ENCODE peak calls at places on chromosomes 12 and 14, in ten cellular contexts. A is AG09309; T is mucosa of descending colon; J is CD8-positive, alpha-beta T cell; M is cardiac fibroblast; Q is astrocyte of the spinal cord; U is HL-60; E is spleen; X is fibroblast of lung; R is GM06990. W is an unnamed sample.

GRCh38 chr12:49428652-49429549 is 61.6 kb downstream of the SPATS2 start:
- DNase-seq in X (peak; percentile 83), A (peak; percentile 44), J (no peak), E (no peak), T (no peak), R (peak; percentile 34), Q (peak; percentile 74), M (peak; percentile 79), U (peak; percentile 15), W (peak; percentile 45)

GRCh38 chr12:75315518-75315917 is 14.6 kb downstream of the CAPS2 start:
- DNase-seq in T (no peak), E (no peak), U (no peak), M (peak; percentile 71), X (peak; percentile 82), Q (peak; percentile 41), J (no peak), A (peak; percentile 34), R (no peak), W (no peak)

GRCh38 chr12:48000878-48001321 is 3.4 kb downstream of the COL2A1 start:
- DNase-seq in T (no peak), U (no peak), E (peak; percentile 56), X (peak; percentile 66), Q (peak; percentile 58), A (peak; percentile 16), R (no peak), M (peak; percentile 84), J (no peak), W (no peak)

GRCh38 chr12:6165418-6165817 is 34.8 kb upstream of the CD9 start:
- DNase-seq in J (no peak), A (peak; percentile 44), E (no peak), T (no peak), Q (no peak), R (no peak), U (no peak), M (no peak), X (peak; percentile 62), W (no peak)

GRCh38 chr14:24259282-24260025 is 3.5 kb downstream of the TGM1 start:
- DNase-seq in R (no peak), Q (peak; percentile 17), U (no peak), T (peak; percentile 18), J (no peak), A (no peak), E (peak; percentile 50), M (peak; percentile 38), X (peak; percentile 68), W (no peak)

GRCh38 chr14:92581966-92582566 is 68.5 kb downstream of the RIN3 start:
- DNase-seq in M (no peak), J (no peak), E (peak; percentile 29), A (no peak), X (no peak), Q (no peak), R (no peak), U (no peak), T (no peak), W (no peak)

GRCh38 chr14:56322531-56322930 is 204.3 kb downstream of the PELI2 start:
- DNase-seq in X (no peak), R (no peak), T (no peak), E (no peak), U (no peak), J (no peak), M (no peak), Q (no peak), A (no peak), W (no peak)

GRCh38 chr14:96624661-96625435 is 122.7 kb downstream of the PAPOLA start:
- DNase-seq in A (no peak), E (peak; percentile 64), J (no peak), Q (no peak), R (no peak), T (no peak), U (no peak), X (no peak), M (no peak), W (no peak)

GRCh38 chr14:95334044-95334443 is 14.3 kb upstream of the CLMN start:
- DNase-seq in M (no peak), U (no peak), T (no peak), J (no peak), X (no peak), A (no peak), Q (no peak), E (no peak), R (no peak), W (no peak)

GRCh38 chr12:1977109-1977508 is 27.1 kb downstream of the DCP1B start:
- DNase-seq in X (no peak), J (no peak), T (no peak), M (no peak), A (no peak), Q (no peak), E (no peak), U (no peak), R (no peak), W (no peak)

GRCh38 chr14:72582582-72582981 is 311.3 kb downstream of the DPF3 start:
- DNase-seq in U (no peak), E (no peak), J (no peak), X (no peak), Q (no peak), M (no peak), R (no peak), T (no peak), A (no peak), W (no peak)

GRCh38 chr12:10717410-10717809 is 5.7 kb downstream of the YBX3 start:
- DNase-seq in M (no peak), J (no peak), T (no peak), E (no peak), Q (peak; percentile 44), R (no peak), A (no peak), X (peak; percentile 51), U (no peak), W (no peak)

GRCh38 chr14:66444271-66444987 is 41.7 kb upstream of the CCDC196 start:
- DNase-seq in U (no peak), Q (no peak), T (no peak), A (no peak), X (no peak), J (no peak), R (no peak), M (peak; percentile 9), E (no peak), W (no peak)

GRCh38 chr12:71840226-71840847 is 778 bp downstream of the TBC1D15 start:
- DNase-seq in E (no peak), R (no peak), U (no peak), J (no peak), T (no peak), Q (peak; percentile 72), X (peak; percentile 73), A (peak; percentile 25), M (peak; percentile 86), W (no peak)

GRCh38 chr12:139585-139984 is 73.0 kb downstream of the IQSEC3 start:
- DNase-seq in J (no peak), M (no peak), R (no peak), T (no peak), Q (no peak), A (no peak), E (no peak), U (no peak), X (no peak), W (no peak)
- H3K4me3 ChIP-seq in J (peak overlapping the region; percentile 41), M (no peak overlapping the region), R (no peak overlapping the region), T (no peak overlapping the region), Q (no peak overlapping the region), A (no peak overlapping the region), E (no peak overlapping the region), U (no peak overlapping the region), X (no peak overlapping the region), W (no peak overlapping the region)

GRCh38 chr12:66352197-66352596 is 49.9 kb downstream of the HELB start:
- DNase-seq in Q (no peak), M (peak; percentile 33), R (no peak), U (peak; percentile 80), T (peak; percentile 32), J (no peak), E (no peak), A (no peak), X (peak; percentile 4), W (peak; percentile 10)
- TF ChIP-seq CTCF in Q (peak; percentile 51), M (peak; percentile 31), R (peak; percentile 49), U (peak; percentile 48), T (no peak), J (no peak), E (no peak), A (peak; percentile 46), X (peak; percentile 24), W (peak; percentile 59)

DNA sequence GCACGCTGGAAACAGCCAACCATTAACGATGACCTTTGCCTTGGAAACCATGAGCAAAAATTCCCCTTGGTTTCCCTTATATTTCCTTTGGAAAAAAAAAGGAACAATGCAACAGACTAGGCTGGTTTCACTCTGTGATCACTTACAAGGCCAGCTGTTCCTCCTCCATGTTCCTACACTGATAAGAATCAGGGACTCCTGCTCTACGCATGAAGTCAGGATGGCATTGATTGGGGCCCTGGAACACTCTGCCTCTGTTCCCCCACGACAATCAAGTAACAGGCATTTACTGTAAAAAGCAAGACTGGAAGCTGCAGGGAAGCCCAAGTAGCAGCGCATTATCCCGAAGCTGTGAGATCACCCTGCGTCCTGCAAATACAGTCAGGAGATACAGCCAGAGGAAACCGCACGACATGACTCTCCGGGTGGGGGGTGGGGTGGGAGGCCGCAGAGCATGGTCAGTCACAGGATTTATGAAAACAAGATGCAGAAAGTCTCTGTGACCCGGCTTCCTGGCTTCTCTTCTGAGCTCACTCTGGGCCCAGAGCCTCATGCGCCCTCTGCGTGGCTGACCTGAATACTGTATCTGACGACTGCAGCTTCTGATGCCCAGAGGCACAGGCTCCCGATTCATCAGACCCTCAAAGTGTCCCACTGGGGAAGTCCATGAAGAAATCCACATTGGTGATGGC is 31.1 kb downstream of the SSH1 start:
- DNase-seq in Q (peak; percentile 99), J (no peak), R (peak; percentile 51), E (peak; percentile 82), A (peak; percentile 95), M (peak; percentile 97), U (peak; percentile 17), T (no peak), X (peak; percentile 98), W (no peak)
- H3K4me3 ChIP-seq in Q (peak overlapping the region; percentile 20), J (no peak overlapping the region), R (no peak overlapping the region), E (peak overlapping the region; percentile 35), A (peak overlapping the region; percentile 3), M (peak overlapping the region; percentile 31), U (no peak overlapping the region), T (no peak overlapping the region), X (peak overlapping the region; percentile 31), W (no peak overlapping the region)

GRCh38 chr14:61643546-61643945 is 51.8 kb upstream of the HIF1A start:
- DNase-seq in A (no peak), J (no peak), U (no peak), E (no peak), R (no peak), X (peak; percentile 63), Q (no peak), T (no peak), M (peak; percentile 60), W (no peak)

GRCh38 chr14:61644185-61644584 is 51.1 kb upstream of the HIF1A start:
- DNase-seq in Q (no peak), M (no peak), A (no peak), R (no peak), J (no peak), U (no peak), E (no peak), T (no peak), X (no peak), W (no peak)

GRCh38 chr14:61646366-61647101 is 48.8 kb upstream of the HIF1A start:
- DNase-seq in T (no peak), A (no peak), Q (no peak), E (no peak), R (no peak), M (peak; percentile 52), U (no peak), X (no peak), J (no peak), W (no peak)

GRCh38 chr14:61644834-61645233 is 50.5 kb upstream of the HIF1A start:
- DNase-seq in A (no peak), U (no peak), J (no peak), T (no peak), E (no peak), M (no peak), Q (no peak), X (peak; percentile 21), R (no peak), W (no peak)

GRCh38 chr14:61645247-61645646 is 50.1 kb upstream of the HIF1A start:
- DNase-seq in X (no peak), J (no peak), U (no peak), R (no peak), E (no peak), A (no peak), Q (no peak), M (no peak), T (no peak), W (no peak)
- TF ChIP-seq CTCF in X (no peak), J (no peak), U (no peak), R (no peak), E (no peak), A (no peak), Q (no peak), M (no peak), T (no peak), W (no peak)

W was measured in GM12864.